ENCODE peak calls at places on chromosomes 3 and 15, in four cellular contexts. One of them, this sample, is unnamed.

GRCh38 chr15:39748276-39748675 is 34.4 kb downstream of the FSIP1 start:
- DNase-seq in naive thymus-derived CD8-positive, alpha-beta T cell: no peak
- DNase-seq in transverse colon: no peak
- DNase-seq in lower lobe of right lung: no peak
- DNase-seq in this sample: no peak

GRCh38 chr3:144586382-144586781 is 614.8 kb downstream of the DIPK2A start:
- DNase-seq in naive thymus-derived CD8-positive, alpha-beta T cell: no peak
- DNase-seq in transverse colon: no peak
- DNase-seq in lower lobe of right lung: no peak
- DNase-seq in this sample: no peak

GRCh38 chr15:42845581-42845980 is 75.0 kb downstream of the TTBK2 start:
- DNase-seq in naive thymus-derived CD8-positive, alpha-beta T cell: no peak
- DNase-seq in transverse colon: no peak
- DNase-seq in lower lobe of right lung: no peak
- DNase-seq in this sample: no peak

GRCh38 chr3:56251343-56251945 is 216.8 kb downstream of the ERC2 start:
- DNase-seq in naive thymus-derived CD8-positive, alpha-beta T cell: peak; percentile 2
- DNase-seq in transverse colon: peak; percentile 17
- DNase-seq in lower lobe of right lung: no peak
- DNase-seq in this sample: no peak

GRCh38 chr15:89132611-89133242 is 44.5 kb downstream of the ABHD2 start:
- DNase-seq in naive thymus-derived CD8-positive, alpha-beta T cell: no peak
- DNase-seq in transverse colon: no peak
- DNase-seq in lower lobe of right lung: no peak
- DNase-seq in this sample: no peak

GRCh38 chr3:127671523-127672428 is 976 bp upstream of the ABTB1 start:
- DNase-seq in naive thymus-derived CD8-positive, alpha-beta T cell: peak; percentile 67
- DNase-seq in transverse colon: no peak
- DNase-seq in lower lobe of right lung: no peak
- DNase-seq in this sample: peak; percentile 79

GRCh38 chr3:42071720-42072582 is 19.2 kb upstream of the TRAK1 start:
- DNase-seq in naive thymus-derived CD8-positive, alpha-beta T cell: no peak
- DNase-seq in transverse colon: peak; percentile 75
- DNase-seq in lower lobe of right lung: peak; percentile 57
- DNase-seq in this sample: peak; percentile 86

GRCh38 chr3:14235003-14235876 is 56.6 kb downstream of the LSM3 start:
- DNase-seq in naive thymus-derived CD8-positive, alpha-beta T cell: no peak
- DNase-seq in transverse colon: peak; percentile 74
- DNase-seq in lower lobe of right lung: no peak
- DNase-seq in this sample: no peak

GRCh38 chr3:183692436-183692835 is 5.2 kb upstream of the YEATS2 start:
- DNase-seq in naive thymus-derived CD8-positive, alpha-beta T cell: no peak
- DNase-seq in transverse colon: no peak
- DNase-seq in lower lobe of right lung: no peak
- DNase-seq in this sample: no peak

GRCh38 chr3:53046171-53047170 is 598 bp upstream of the SFMBT1 start:
- DNase-seq in naive thymus-derived CD8-positive, alpha-beta T cell: peak; percentile 75
- DNase-seq in transverse colon: peak; percentile 76
- DNase-seq in lower lobe of right lung: peak; percentile 73
- DNase-seq in this sample: peak; percentile 68

GRCh38 chr3:119173325-119173724 is at the start of gene UPK1B:
- DNase-seq in naive thymus-derived CD8-positive, alpha-beta T cell: no peak
- DNase-seq in transverse colon: no peak
- DNase-seq in lower lobe of right lung: no peak
- DNase-seq in this sample: no peak

GRCh38 chr3:140627756-140628155 is 50.1 kb upstream of the TRIM42 start:
- DNase-seq in naive thymus-derived CD8-positive, alpha-beta T cell: no peak
- DNase-seq in transverse colon: no peak
- DNase-seq in lower lobe of right lung: no peak
- DNase-seq in this sample: no peak

GRCh38 chr15:72205273-72205672 is 7.7 kb upstream of the GRAMD2A start:
- DNase-seq in naive thymus-derived CD8-positive, alpha-beta T cell: no peak
- DNase-seq in transverse colon: no peak
- DNase-seq in lower lobe of right lung: no peak
- DNase-seq in this sample: no peak

GRCh38 chr3:27219127-27219860 is 149.9 kb downstream of the NEK10 start:
- DNase-seq in naive thymus-derived CD8-positive, alpha-beta T cell: no peak
- DNase-seq in transverse colon: peak; percentile 31
- DNase-seq in lower lobe of right lung: no peak
- DNase-seq in this sample: no peak

GRCh38 chr3:45218578-45219390 is 7.3 kb downstream of the TMEM158 start:
- DNase-seq in naive thymus-derived CD8-positive, alpha-beta T cell: no peak
- DNase-seq in transverse colon: no peak
- DNase-seq in lower lobe of right lung: no peak
- DNase-seq in this sample: no peak

GRCh38 chr3:127135241-127136023 is 57.5 kb upstream of the PRR23E start:
- DNase-seq in naive thymus-derived CD8-positive, alpha-beta T cell: no peak
- DNase-seq in transverse colon: no peak
- DNase-seq in lower lobe of right lung: peak; percentile 40
- DNase-seq in this sample: peak; percentile 85

GRCh38 chr3:109608574-109608973 is 271.2 kb upstream of the DPPA4 start:
- DNase-seq in naive thymus-derived CD8-positive, alpha-beta T cell: no peak
- DNase-seq in transverse colon: no peak
- DNase-seq in lower lobe of right lung: no peak
- DNase-seq in this sample: no peak

GRCh38 chr3:64207289-64208086 is 17.8 kb downstream of the PRICKLE2 start:
- DNase-seq in naive thymus-derived CD8-positive, alpha-beta T cell: no peak
- DNase-seq in transverse colon: no peak
- DNase-seq in lower lobe of right lung: no peak
- DNase-seq in this sample: no peak

GRCh38 chr15:41805711-41806110 is 22.2 kb upstream of the JMJD7 start:
- DNase-seq in naive thymus-derived CD8-positive, alpha-beta T cell: no peak
- DNase-seq in transverse colon: no peak
- DNase-seq in lower lobe of right lung: no peak
- DNase-seq in this sample: no peak

GRCh38 chr3:195009607-195010006 is 261.4 kb downstream of the XXYLT1 start:
- DNase-seq in naive thymus-derived CD8-positive, alpha-beta T cell: no peak
- DNase-seq in transverse colon: no peak
- DNase-seq in lower lobe of right lung: peak; percentile 60
- DNase-seq in this sample: no peak